ENCODE peak calls at places on chromosomes 13 and 19, in five cellular contexts. E is AG20443, P is HCEC 1CT, Y is fibroblast of the aortic adventitia, C is NCI-H1417. L is an unnamed sample.

GRCh38 chr13:51920267-51920666 is 58.5 kb downstream of the CCDC70 start:
- DNase-seq in E (no peak), P (no peak), Y (no peak), C (no peak), L (no peak)

GRCh38 chr19:31534231-31534630 is 185.0 kb upstream of the TSHZ3 start:
- DNase-seq in E (no peak), P (no peak), Y (no peak), C (no peak), L (no peak)

GRCh38 chr13:40388617-40389016 is 277.8 kb downstream of the FOXO1 start:
- DNase-seq in E (no peak), P (no peak), Y (no peak), C (no peak), L (no peak)

GRCh38 chr13:45362939-45363338 is 22.0 kb upstream of the TPT1 start:
- DNase-seq in E (no peak), P (no peak), Y (no peak), C (no peak), L (no peak)

GRCh38 chr13:95403349-95404140 is 102.3 kb upstream of the ABCC4 start:
- DNase-seq in E (no peak), P (no peak), Y (no peak), C (no peak), L (no peak)

GRCh38 chr13:21060063-21060826 is 1.1 kb downstream of the LATS2 start:
- DNase-seq in E (peak; percentile 60), P (peak; percentile 33), Y (peak; percentile 57), C (no peak), L (no peak)

GRCh38 chr13:40801255-40802217 is 12.1 kb downstream of the SLC25A15 start:
- DNase-seq in E (no peak), P (no peak), Y (no peak), C (no peak), L (no peak)

GRCh38 chr13:30319130-30319529 is 11.8 kb upstream of the KATNAL1 start:
- DNase-seq in E (no peak), P (no peak), Y (no peak), C (no peak), L (no peak)

GRCh38 chr13:43473437-43473836 is 313.3 kb downstream of the ENOX1 start:
- DNase-seq in E (no peak), P (no peak), Y (peak; percentile 28), C (no peak), L (no peak)